ENCODE peak calls at places on chromosomes 2 and 18, in ten cellular contexts. One of them, this sample, is unnamed.

GRCh38 chr18:79136742-79137141 is 67.5 kb downstream of the ATP9B start:
- DNase-seq in cardiac fibroblast: no peak
- DNase-seq in stimulated activated CD8-positive, alpha-beta memory T cell treated with anti-CD3 and anti-CD28 coated beads, Interleukin-15, amount 100 ng/mL, for 1 hour: no peak
- DNase-seq in HTR-8/SVneo: no peak
- DNase-seq in EH: no peak
- DNase-seq in brain pericyte: no peak
- DNase-seq in thoracic aorta: no peak
- DNase-seq in A673: peak
- DNase-seq in MG63: no peak
- DNase-seq in activated T-helper 9 cell treated with anti-CD3 and anti-CD28 coated beads, Interleukin-2, amount 50 U/mL, for 16 hours: no peak
- DNase-seq in this sample: no peak

GRCh38 chr18:60339018-60339417 is 33.6 kb downstream of the MC4R start:
- DNase-seq in cardiac fibroblast: no peak
- DNase-seq in stimulated activated CD8-positive, alpha-beta memory T cell treated with anti-CD3 and anti-CD28 coated beads, Interleukin-15, amount 100 ng/mL, for 1 hour: no peak
- DNase-seq in HTR-8/SVneo: no peak
- DNase-seq in EH: no peak
- DNase-seq in brain pericyte: no peak
- DNase-seq in thoracic aorta: no peak
- DNase-seq in A673: no peak
- DNase-seq in MG63: no peak
- DNase-seq in activated T-helper 9 cell treated with anti-CD3 and anti-CD28 coated beads, Interleukin-2, amount 50 U/mL, for 16 hours: no peak
- DNase-seq in this sample: no peak

GRCh38 chr2:239240480-239240881 is 160.3 kb downstream of the HDAC4 start:
- DNase-seq in cardiac fibroblast: no peak
- DNase-seq in stimulated activated CD8-positive, alpha-beta memory T cell treated with anti-CD3 and anti-CD28 coated beads, Interleukin-15, amount 100 ng/mL, for 1 hour: no peak
- DNase-seq in HTR-8/SVneo: no peak
- DNase-seq in EH: peak
- DNase-seq in brain pericyte: no peak
- DNase-seq in thoracic aorta: no peak
- DNase-seq in A673: no peak
- DNase-seq in MG63: no peak
- DNase-seq in activated T-helper 9 cell treated with anti-CD3 and anti-CD28 coated beads, Interleukin-2, amount 50 U/mL, for 16 hours: no peak
- DNase-seq in this sample: no peak

GRCh38 chr2:100016756-100017155 is 125.6 kb downstream of the AFF3 start:
- DNase-seq in cardiac fibroblast: no peak
- DNase-seq in stimulated activated CD8-positive, alpha-beta memory T cell treated with anti-CD3 and anti-CD28 coated beads, Interleukin-15, amount 100 ng/mL, for 1 hour: no peak
- DNase-seq in HTR-8/SVneo: no peak
- DNase-seq in EH: no peak
- DNase-seq in brain pericyte: no peak
- DNase-seq in thoracic aorta: no peak
- DNase-seq in A673: no peak
- DNase-seq in MG63: no peak
- DNase-seq in activated T-helper 9 cell treated with anti-CD3 and anti-CD28 coated beads, Interleukin-2, amount 50 U/mL, for 16 hours: no peak
- DNase-seq in this sample: no peak

GRCh38 chr2:45974762-45975408 is 322.3 kb upstream of the EPAS1 start:
- DNase-seq in cardiac fibroblast: no peak
- DNase-seq in stimulated activated CD8-positive, alpha-beta memory T cell treated with anti-CD3 and anti-CD28 coated beads, Interleukin-15, amount 100 ng/mL, for 1 hour: no peak
- DNase-seq in HTR-8/SVneo: no peak
- DNase-seq in EH: no peak
- DNase-seq in brain pericyte: no peak
- DNase-seq in thoracic aorta: no peak
- DNase-seq in A673: no peak
- DNase-seq in MG63: no peak
- DNase-seq in activated T-helper 9 cell treated with anti-CD3 and anti-CD28 coated beads, Interleukin-2, amount 50 U/mL, for 16 hours: no peak
- DNase-seq in this sample: no peak

GRCh38 chr2:36653967-36654694 is 42.4 kb upstream of the VIT start:
- DNase-seq in cardiac fibroblast: no peak
- DNase-seq in stimulated activated CD8-positive, alpha-beta memory T cell treated with anti-CD3 and anti-CD28 coated beads, Interleukin-15, amount 100 ng/mL, for 1 hour: no peak
- DNase-seq in HTR-8/SVneo: no peak
- DNase-seq in EH: no peak
- DNase-seq in brain pericyte: no peak
- DNase-seq in thoracic aorta: no peak
- DNase-seq in A673: no peak
- DNase-seq in MG63: no peak
- DNase-seq in activated T-helper 9 cell treated with anti-CD3 and anti-CD28 coated beads, Interleukin-2, amount 50 U/mL, for 16 hours: no peak
- DNase-seq in this sample: peak

GRCh38 chr18:29003194-29003593 is 826.3 kb upstream of the CDH2 start:
- DNase-seq in cardiac fibroblast: no peak
- DNase-seq in stimulated activated CD8-positive, alpha-beta memory T cell treated with anti-CD3 and anti-CD28 coated beads, Interleukin-15, amount 100 ng/mL, for 1 hour: no peak
- DNase-seq in HTR-8/SVneo: no peak
- DNase-seq in EH: peak
- DNase-seq in brain pericyte: no peak
- DNase-seq in thoracic aorta: no peak
- DNase-seq in A673: peak
- DNase-seq in MG63: no peak
- DNase-seq in activated T-helper 9 cell treated with anti-CD3 and anti-CD28 coated beads, Interleukin-2, amount 50 U/mL, for 16 hours: no peak
- DNase-seq in this sample: no peak

GRCh38 chr2:149089068-149089467 is 50.6 kb downstream of the LYPD6B start:
- DNase-seq in cardiac fibroblast: no peak
- DNase-seq in stimulated activated CD8-positive, alpha-beta memory T cell treated with anti-CD3 and anti-CD28 coated beads, Interleukin-15, amount 100 ng/mL, for 1 hour: no peak
- DNase-seq in HTR-8/SVneo: no peak
- DNase-seq in EH: peak
- DNase-seq in brain pericyte: no peak
- DNase-seq in thoracic aorta: no peak
- DNase-seq in A673: no peak
- DNase-seq in MG63: peak
- DNase-seq in activated T-helper 9 cell treated with anti-CD3 and anti-CD28 coated beads, Interleukin-2, amount 50 U/mL, for 16 hours: no peak
- DNase-seq in this sample: no peak

GRCh38 chr2:143083636-143084035 is 45.6 kb upstream of the ARHGAP15 start:
- DNase-seq in cardiac fibroblast: peak
- DNase-seq in stimulated activated CD8-positive, alpha-beta memory T cell treated with anti-CD3 and anti-CD28 coated beads, Interleukin-15, amount 100 ng/mL, for 1 hour: no peak
- DNase-seq in HTR-8/SVneo: peak
- DNase-seq in EH: peak
- DNase-seq in brain pericyte: no peak
- DNase-seq in thoracic aorta: no peak
- DNase-seq in A673: peak
- DNase-seq in MG63: peak
- DNase-seq in activated T-helper 9 cell treated with anti-CD3 and anti-CD28 coated beads, Interleukin-2, amount 50 U/mL, for 16 hours: no peak
- DNase-seq in this sample: peak

GRCh38 chr18:48545690-48546365 is 7.0 kb downstream of the CTIF start:
- DNase-seq in cardiac fibroblast: peak
- DNase-seq in stimulated activated CD8-positive, alpha-beta memory T cell treated with anti-CD3 and anti-CD28 coated beads, Interleukin-15, amount 100 ng/mL, for 1 hour: no peak
- DNase-seq in HTR-8/SVneo: no peak
- DNase-seq in EH: peak
- DNase-seq in brain pericyte: no peak
- DNase-seq in thoracic aorta: peak
- DNase-seq in A673: peak
- DNase-seq in MG63: peak
- DNase-seq in activated T-helper 9 cell treated with anti-CD3 and anti-CD28 coated beads, Interleukin-2, amount 50 U/mL, for 16 hours: no peak
- DNase-seq in this sample: peak

GRCh38 chr2:5677133-5677532 is 15.1 kb upstream of the SOX11 start:
- DNase-seq in cardiac fibroblast: no peak
- DNase-seq in stimulated activated CD8-positive, alpha-beta memory T cell treated with anti-CD3 and anti-CD28 coated beads, Interleukin-15, amount 100 ng/mL, for 1 hour: no peak
- DNase-seq in HTR-8/SVneo: no peak
- DNase-seq in EH: no peak
- DNase-seq in brain pericyte: no peak
- DNase-seq in thoracic aorta: no peak
- DNase-seq in A673: no peak
- DNase-seq in MG63: no peak
- DNase-seq in activated T-helper 9 cell treated with anti-CD3 and anti-CD28 coated beads, Interleukin-2, amount 50 U/mL, for 16 hours: no peak
- DNase-seq in this sample: no peak

GRCh38 chr18:50327983-50328382 is 40.5 kb upstream of the CXXC1 start:
- DNase-seq in cardiac fibroblast: no peak
- DNase-seq in stimulated activated CD8-positive, alpha-beta memory T cell treated with anti-CD3 and anti-CD28 coated beads, Interleukin-15, amount 100 ng/mL, for 1 hour: no peak
- DNase-seq in HTR-8/SVneo: no peak
- DNase-seq in EH: no peak
- DNase-seq in brain pericyte: no peak
- DNase-seq in thoracic aorta: no peak
- DNase-seq in A673: no peak
- DNase-seq in MG63: no peak
- DNase-seq in activated T-helper 9 cell treated with anti-CD3 and anti-CD28 coated beads, Interleukin-2, amount 50 U/mL, for 16 hours: no peak
- DNase-seq in this sample: no peak

GRCh38 chr2:120382541-120383144 is 36.7 kb downstream of the INHBB start:
- DNase-seq in cardiac fibroblast: no peak
- DNase-seq in stimulated activated CD8-positive, alpha-beta memory T cell treated with anti-CD3 and anti-CD28 coated beads, Interleukin-15, amount 100 ng/mL, for 1 hour: no peak
- DNase-seq in HTR-8/SVneo: no peak
- DNase-seq in EH: no peak
- DNase-seq in brain pericyte: no peak
- DNase-seq in thoracic aorta: no peak
- DNase-seq in A673: no peak
- DNase-seq in MG63: no peak
- DNase-seq in activated T-helper 9 cell treated with anti-CD3 and anti-CD28 coated beads, Interleukin-2, amount 50 U/mL, for 16 hours: no peak
- DNase-seq in this sample: no peak

GRCh38 chr18:3726241-3726951 is 276.4 kb downstream of the TGIF1 start:
- DNase-seq in cardiac fibroblast: no peak
- DNase-seq in stimulated activated CD8-positive, alpha-beta memory T cell treated with anti-CD3 and anti-CD28 coated beads, Interleukin-15, amount 100 ng/mL, for 1 hour: no peak
- DNase-seq in HTR-8/SVneo: no peak
- DNase-seq in EH: no peak
- DNase-seq in brain pericyte: no peak
- DNase-seq in thoracic aorta: no peak
- DNase-seq in A673: no peak
- DNase-seq in MG63: no peak
- DNase-seq in activated T-helper 9 cell treated with anti-CD3 and anti-CD28 coated beads, Interleukin-2, amount 50 U/mL, for 16 hours: no peak
- DNase-seq in this sample: no peak

GRCh38 chr2:30412392-30413321 is 34.4 kb upstream of the LCLAT1 start:
- DNase-seq in cardiac fibroblast: no peak
- DNase-seq in stimulated activated CD8-positive, alpha-beta memory T cell treated with anti-CD3 and anti-CD28 coated beads, Interleukin-15, amount 100 ng/mL, for 1 hour: no peak
- DNase-seq in HTR-8/SVneo: no peak
- DNase-seq in EH: peak
- DNase-seq in brain pericyte: no peak
- DNase-seq in thoracic aorta: no peak
- DNase-seq in A673: no peak
- DNase-seq in MG63: no peak
- DNase-seq in activated T-helper 9 cell treated with anti-CD3 and anti-CD28 coated beads, Interleukin-2, amount 50 U/mL, for 16 hours: no peak
- DNase-seq in this sample: no peak

This sample was measured in M059J.